ENCODE peak calls at places on chromosomes 6 and 20, in eight cellular contexts. X is HCT116, E is right lobe of liver, I is lung, M is uterus, H is left ventricle myocardium inferior, Z is mesendoderm, K is neural progenitor cell. Y is an unnamed sample.

GRCh38 chr6:6131492-6132109 is 124.9 kb upstream of the NRN1 start:
- DNase-seq in I (no peak), H (no peak), X (peak), K (peak), Z (peak), E (no peak), M (no peak), Y (no peak)

GRCh38 chr6:106918128-106918527 is 56.4 kb downstream of the CD24 start:
- DNase-seq in K (no peak), M (no peak), I (no peak), E (no peak), Z (no peak), X (no peak), H (no peak), Y (no peak)

GRCh38 chr6:112155900-112156299 is 68.5 kb downstream of the FAM229B start:
- DNase-seq in K (no peak), E (no peak), M (no peak), X (no peak), I (no peak), Z (no peak), H (no peak), Y (no peak)

GRCh38 chr20:6767536-6768227 is at the start of gene BMP2:
- DNase-seq in M (no peak), K (peak), E (peak), Z (peak), I (peak), H (peak), X (no peak), Y (peak)

GRCh38 chr20:51581571-51581970 is 39.1 kb upstream of the NFATC2 start:
- DNase-seq in K (no peak), H (no peak), E (no peak), Z (no peak), I (no peak), X (no peak), M (no peak), Y (no peak)

GRCh38 chr20:35085477-35086225 is 7.0 kb downstream of the TRPC4AP start:
- DNase-seq in K (no peak), H (no peak), I (no peak), X (no peak), E (no peak), M (no peak), Z (no peak), Y (no peak)

GRCh38 chr6:137323860-137324259 is 104.7 kb upstream of the IFNGR1 start:
- DNase-seq in Z (peak), X (no peak), I (no peak), E (no peak), M (no peak), H (no peak), K (peak), Y (no peak)

GRCh38 chr6:42482126-42482525 is 30.4 kb upstream of the TRERF1 start:
- DNase-seq in Z (no peak), I (no peak), M (peak), H (no peak), K (no peak), E (no peak), X (no peak), Y (no peak)

GRCh38 chr6:21501815-21502214 is 91.7 kb upstream of the SOX4 start:
- DNase-seq in M (no peak), H (no peak), I (no peak), K (no peak), Z (no peak), X (no peak), E (no peak), Y (no peak)

GRCh38 chr6:57822896-57823358 is 505.5 kb downstream of the PRIM2 start:
- DNase-seq in H (no peak), K (peak), M (no peak), I (no peak), Z (peak), X (no peak), E (no peak), Y (no peak)

GRCh38 chr6:26118999-26119398 is 31.8 kb downstream of the HFE start:
- DNase-seq in Z (no peak), E (no peak), M (no peak), I (no peak), X (peak), K (peak), H (no peak), Y (no peak)

GRCh38 chr20:33757458-33757857 is 25.7 kb downstream of the ZNF341 start:
- DNase-seq in K (no peak), Z (no peak), H (no peak), I (no peak), E (no peak), M (no peak), X (no peak), Y (no peak)

GRCh38 chr6:158926429-158926828 is 73.6 kb downstream of the RSPH3 start:
- DNase-seq in X (no peak), H (no peak), I (no peak), Z (no peak), K (no peak), M (no peak), E (no peak), Y (no peak)

GRCh38 chr6:84897874-84898635 is 133.7 kb upstream of the TBX18 start:
- DNase-seq in X (no peak), E (no peak), K (no peak), M (no peak), H (no peak), I (no peak), Z (peak), Y (no peak)

GRCh38 chr20:49281059-49281912 is 3.4 kb upstream of the ZNFX1 start:
- DNase-seq in M (no peak), X (no peak), Z (peak), I (no peak), K (peak), E (no peak), H (no peak), Y (no peak)

GRCh38 chr20:52972965-52973819 is 1.0 kb downstream of the TSHZ2 start:
- DNase-seq in X (no peak), I (no peak), Z (peak), H (peak), E (peak), M (peak), K (peak), Y (no peak)

GRCh38 chr6:7673063-7673536 is 52.8 kb upstream of the BMP6 start:
- DNase-seq in Z (peak), H (peak), E (peak), M (peak), I (peak), X (peak), K (peak), Y (no peak)

GRCh38 chr20:51570755-51571469 is 28.4 kb upstream of the NFATC2 start:
- DNase-seq in K (no peak), Z (no peak), H (peak), E (no peak), I (no peak), X (no peak), M (no peak), Y (peak)

GRCh38 chr20:45779011-45779915 is 12.4 kb downstream of the WFDC3 start:
- DNase-seq in E (no peak), K (no peak), M (peak), X (peak), H (peak), I (peak), Z (no peak), Y (no peak)

GRCh38 chr6:157556671-157557430 is 175.9 kb downstream of the ZDHHC14 start:
- DNase-seq in E (peak), I (no peak), K (no peak), X (no peak), Z (no peak), H (no peak), M (no peak), Y (no peak)

GRCh38 chr6:153038378-153038777 is 35.9 kb upstream of the MTRF1L start:
- DNase-seq in M (no peak), I (no peak), E (no peak), X (no peak), Z (no peak), K (no peak), H (no peak), Y (peak)
- H3K27ac ChIP-seq in M (no peak), I (no peak), E (no peak), X (no peak), Z (no peak), K (no peak), H (no peak), Y (no peak)

GRCh38 chr20:20018366-20018765 is 1.2 kb downstream of the NAA20 start:
- DNase-seq in Z (no peak), K (no peak), E (no peak), M (no peak), H (no peak), I (no peak), X (no peak), Y (no peak)

GRCh38 chr20:20019123-20019522 is 2.0 kb downstream of the NAA20 start:
- DNase-seq in K (no peak), Z (no peak), I (no peak), M (no peak), H (no peak), X (no peak), E (no peak), Y (no peak)

GRCh38 chr20:20014659-20015058 is 2.5 kb upstream of the NAA20 start:
- DNase-seq in H (no peak), Z (no peak), X (no peak), K (no peak), E (no peak), I (no peak), M (no peak), Y (no peak)

GRCh38 chr20:20017001-20017851 is at the start of gene NAA20:
- DNase-seq in K (peak), H (peak), M (peak), I (peak), X (peak), E (peak), Z (peak), Y (peak)

GRCh38 chr20:20017852-20018245 is 687 bp downstream of the NAA20 start:
- DNase-seq in H (no peak), K (no peak), I (no peak), X (no peak), E (no peak), Z (peak), M (no peak), Y (no peak)
- H3K27ac ChIP-seq in H (peak), K (no peak), I (peak), X (peak), E (peak), Z (no peak), M (peak), Y (peak)

GRCh38 chr20:47253860-47254259 is 102.6 kb downstream of the ZMYND8 start:
- DNase-seq in Z (no peak), X (no peak), E (no peak), H (no peak), K (no peak), I (no peak), M (no peak), Y (no peak)
- H3K27ac ChIP-seq in Z (no peak), X (no peak), E (no peak), H (peak), K (no peak), I (peak), M (peak), Y (peak)

DNA sequence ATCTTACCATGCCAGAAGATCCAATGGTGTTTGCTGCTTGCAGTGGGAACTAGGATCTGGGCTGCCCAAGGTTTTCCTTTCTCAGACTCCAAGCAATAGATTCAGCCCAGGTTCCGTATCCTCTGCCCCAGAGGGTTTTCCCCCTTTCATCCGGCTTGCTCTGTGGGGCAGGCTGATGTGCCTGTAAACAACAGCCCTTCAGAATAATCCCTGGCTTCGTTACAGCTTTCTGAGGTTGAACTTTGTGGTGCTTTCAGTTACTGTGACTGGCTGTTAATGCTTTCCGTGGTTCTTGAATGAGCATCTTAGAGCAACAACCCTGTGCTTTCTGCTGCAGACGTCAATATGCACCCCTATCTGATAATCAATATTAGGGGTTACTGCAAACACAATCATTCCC is 400.4 kb downstream of the BTBD3 start:
- DNase-seq in I (no peak), M (no peak), K (peak), Z (no peak), E (no peak), X (no peak), H (no peak), Y (no peak)
- H3K27ac ChIP-seq in I (no peak), M (no peak), K (no peak), Z (no peak), E (no peak), X (no peak), H (no peak), Y (no peak)

DNA sequence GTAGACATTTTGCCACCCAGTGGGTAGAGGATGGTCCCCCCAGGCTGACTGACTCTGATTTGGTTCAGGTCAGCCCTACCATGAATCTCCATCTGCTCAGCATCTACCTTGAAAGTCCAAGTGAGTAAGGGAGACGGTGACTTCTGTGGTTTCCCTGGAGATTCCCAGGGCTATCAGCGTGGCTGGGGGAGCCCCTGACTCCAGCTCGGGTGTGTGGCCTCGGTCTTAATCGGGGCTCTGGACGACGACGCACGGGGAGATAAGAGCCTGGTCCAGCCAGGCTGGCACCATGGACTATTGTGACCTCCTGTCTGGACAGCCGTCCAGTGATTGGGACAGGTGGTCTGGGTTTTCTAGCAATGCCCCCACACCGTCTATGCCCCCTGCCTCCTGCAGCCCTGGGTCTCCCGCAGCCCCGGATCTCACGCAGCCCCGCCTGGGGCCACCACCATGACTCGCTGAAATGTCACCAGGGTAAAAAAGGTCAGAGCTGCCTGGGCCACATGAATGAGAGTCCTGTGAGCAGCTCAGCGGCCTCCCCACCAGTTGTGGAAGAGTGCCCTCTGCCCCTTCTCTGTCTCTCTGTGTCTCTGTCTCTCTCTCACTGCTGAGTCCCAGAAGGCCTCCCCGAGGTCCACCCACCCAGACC is 47.1 kb upstream of the GATA5 start:
- DNase-seq in Z (no peak), M (no peak), I (no peak), H (no peak), K (no peak), E (no peak), X (no peak), Y (no peak)
- H3K27ac ChIP-seq in Z (no peak), M (no peak), I (no peak), H (no peak), K (no peak), E (no peak), X (no peak), Y (no peak)

GRCh38 chr6:54801244-54801643 is 45.3 kb upstream of the FAM83B start:
- DNase-seq in I (no peak), H (no peak), Z (no peak), M (no peak), X (no peak), E (no peak), K (no peak), Y (no peak)
- H3K27ac ChIP-seq in I (no peak), H (no peak), Z (no peak), M (no peak), X (no peak), E (no peak), K (no peak), Y (no peak)

GRCh38 chr6:41025966-41026365 is 13.1 kb downstream of the UNC5CL start:
- DNase-seq in Z (no peak), M (no peak), I (no peak), H (no peak), E (no peak), X (no peak), K (no peak), Y (no peak)

GRCh38 chr6:41032830-41033229 is 6.2 kb downstream of the UNC5CL start:
- DNase-seq in H (no peak), I (no peak), M (no peak), K (no peak), E (no peak), Z (no peak), X (no peak), Y (no peak)

GRCh38 chr6:41027251-41027650 is 11.8 kb downstream of the UNC5CL start:
- DNase-seq in I (no peak), K (no peak), Z (no peak), E (no peak), X (no peak), M (no peak), H (no peak), Y (no peak)

GRCh38 chr6:41028618-41029486 is 10.2 kb downstream of the UNC5CL start:
- DNase-seq in E (no peak), I (no peak), K (peak), M (no peak), Z (peak), X (no peak), H (no peak), Y (no peak)

GRCh38 chr6:41027799-41028617 is 11.0 kb downstream of the UNC5CL start:
- DNase-seq in K (peak), Z (peak), M (peak), I (peak), E (peak), H (peak), X (peak), Y (peak)
- H3K27ac ChIP-seq in K (no peak), Z (no peak), M (peak), I (peak), E (no peak), H (peak), X (no peak), Y (no peak)

GRCh38 chr6:164227952-164228522 is 813.5 kb downstream of the QKI start:
- DNase-seq in K (peak), X (no peak), I (no peak), M (no peak), E (no peak), H (no peak), Z (peak), Y (no peak)
- H3K27ac ChIP-seq in K (no peak), X (no peak), I (no peak), M (no peak), E (no peak), H (no peak), Z (no peak), Y (peak)

GRCh38 chr6:15413558-15414257 is 167.8 kb downstream of the JARID2 start:
- DNase-seq in K (no peak), Z (no peak), I (no peak), H (no peak), X (no peak), E (no peak), M (no peak), Y (no peak)
- H3K27ac ChIP-seq in K (no peak), Z (no peak), I (no peak), H (no peak), X (no peak), E (no peak), M (no peak), Y (no peak)

GRCh38 chr6:15894973-15895858 is 232.4 kb upstream of the DTNBP1 start:
- DNase-seq in K (no peak), E (no peak), Z (no peak), M (no peak), X (no peak), I (no peak), H (no peak), Y (no peak)

GRCh38 chr6:15893556-15894253 is 230.9 kb upstream of the DTNBP1 start:
- DNase-seq in K (peak), E (no peak), H (no peak), M (no peak), I (no peak), Z (peak), X (peak), Y (no peak)

GRCh38 chr6:15898693-15899092 is 230.2 kb upstream of the MYLIP start:
- DNase-seq in H (no peak), M (no peak), K (no peak), E (no peak), Z (no peak), X (no peak), I (no peak), Y (no peak)

GRCh38 chr6:15901141-15902115 is 227.5 kb upstream of the MYLIP start:
- DNase-seq in I (no peak), X (no peak), Z (no peak), E (peak), M (no peak), H (no peak), K (no peak), Y (no peak)

GRCh38 chr6:15897063-15897934 is 231.6 kb upstream of the MYLIP start:
- DNase-seq in I (peak), E (peak), M (peak), X (no peak), Z (peak), H (peak), K (no peak), Y (no peak)
- H3K27ac ChIP-seq in I (no peak), E (no peak), M (peak), X (no peak), Z (no peak), H (peak), K (no peak), Y (no peak)